ENCODE peak calls at places on chromosome 3, in five cellular contexts. One of them, this sample, is unnamed.

GRCh38 chr3:126607214-126607908 is 47.6 kb downstream of the TXNRD3 start:
- DNase-seq in psoas muscle: no peak
- DNase-seq in nephron progenitor cell: no peak
- DNase-seq in uterus: no peak
- DNase-seq in AG04450: peak; percentile 16
- DNase-seq in this sample: no peak

GRCh38 chr3:47283193-47283537 is 421 bp downstream of the KLHL18 start:
- DNase-seq in AG04450: no peak
- DNase-seq in psoas muscle: peak; percentile 54
- DNase-seq in nephron progenitor cell: no peak
- DNase-seq in uterus: no peak
- DNase-seq in this sample: no peak

GRCh38 chr3:194176274-194176991 is 40.5 kb downstream of the HES1 start:
- DNase-seq in psoas muscle: no peak
- DNase-seq in AG04450: no peak
- DNase-seq in nephron progenitor cell: peak; percentile 47
- DNase-seq in uterus: no peak
- DNase-seq in this sample: no peak

GRCh38 chr3:35659808-35660207 is 20.5 kb downstream of the ARPP21 start:
- DNase-seq in psoas muscle: peak; percentile 59
- DNase-seq in uterus: no peak
- DNase-seq in nephron progenitor cell: no peak
- DNase-seq in AG04450: no peak
- DNase-seq in this sample: no peak

GRCh38 chr3:32469151-32469874 is 33.3 kb downstream of the CMTM6 start:
- DNase-seq in uterus: no peak
- DNase-seq in psoas muscle: no peak
- DNase-seq in nephron progenitor cell: no peak
- DNase-seq in AG04450: no peak
- DNase-seq in this sample: peak; percentile 51

GRCh38 chr3:143973352-143974021 is 1.9 kb downstream of the DIPK2A start:
- DNase-seq in psoas muscle: no peak
- DNase-seq in AG04450: no peak
- DNase-seq in uterus: no peak
- DNase-seq in nephron progenitor cell: no peak
- DNase-seq in this sample: no peak

GRCh38 chr3:165837058-165837525 is at the start of gene BCHE:
- DNase-seq in nephron progenitor cell: peak; percentile 11
- DNase-seq in psoas muscle: peak; percentile 50
- DNase-seq in AG04450: peak; percentile 42
- DNase-seq in uterus: peak; percentile 52
- DNase-seq in this sample: no peak

GRCh38 chr3:112088944-112089343 is 2.8 kb downstream of the C3orf52 start:
- DNase-seq in AG04450: no peak
- DNase-seq in nephron progenitor cell: no peak
- DNase-seq in uterus: no peak
- DNase-seq in psoas muscle: no peak
- DNase-seq in this sample: no peak

GRCh38 chr3:140545197-140545596 is 132.7 kb upstream of the TRIM42 start:
- DNase-seq in uterus: no peak
- DNase-seq in psoas muscle: no peak
- DNase-seq in nephron progenitor cell: no peak
- DNase-seq in AG04450: no peak
- DNase-seq in this sample: no peak

GRCh38 chr3:40914475-40914874 is 284.8 kb upstream of the CTNNB1 start:
- DNase-seq in uterus: no peak
- DNase-seq in nephron progenitor cell: no peak
- DNase-seq in psoas muscle: no peak
- DNase-seq in AG04450: no peak
- DNase-seq in this sample: no peak

GRCh38 chr3:15646924-15647511 is 45.5 kb downstream of the BTD start:
- DNase-seq in nephron progenitor cell: no peak
- DNase-seq in psoas muscle: peak; percentile 81
- DNase-seq in uterus: peak; percentile 74
- DNase-seq in AG04450: peak; percentile 96
- DNase-seq in this sample: peak; percentile 92

GRCh38 chr3:193207290-193207689 is 33.7 kb upstream of the PLAAT1 start:
- DNase-seq in uterus: no peak
- DNase-seq in psoas muscle: no peak
- DNase-seq in nephron progenitor cell: no peak
- DNase-seq in AG04450: no peak
- DNase-seq in this sample: no peak

GRCh38 chr3:8560608-8561007 is 59.0 kb downstream of the LMCD1 start:
- DNase-seq in nephron progenitor cell: no peak
- DNase-seq in uterus: no peak
- DNase-seq in AG04450: peak; percentile 65
- DNase-seq in psoas muscle: no peak
- DNase-seq in this sample: no peak

GRCh38 chr3:111734652-111735051 is 124.4 kb upstream of the PHLDB2 start:
- DNase-seq in nephron progenitor cell: no peak
- DNase-seq in psoas muscle: no peak
- DNase-seq in uterus: no peak
- DNase-seq in AG04450: no peak
- DNase-seq in this sample: no peak

GRCh38 chr3:197041875-197042488 is 12.4 kb upstream of the MELTF start:
- DNase-seq in AG04450: no peak
- DNase-seq in nephron progenitor cell: no peak
- DNase-seq in uterus: no peak
- DNase-seq in psoas muscle: no peak
- DNase-seq in this sample: no peak

GRCh38 chr3:58683001-58683845 is 16.6 kb upstream of the FAM3D start:
- DNase-seq in nephron progenitor cell: no peak
- DNase-seq in psoas muscle: no peak
- DNase-seq in uterus: no peak
- DNase-seq in AG04450: no peak
- DNase-seq in this sample: no peak

GRCh38 chr3:16143870-16144568 is 30.5 kb upstream of the GALNT15 start:
- DNase-seq in uterus: no peak
- DNase-seq in nephron progenitor cell: no peak
- DNase-seq in psoas muscle: no peak
- DNase-seq in AG04450: no peak
- DNase-seq in this sample: no peak

GRCh38 chr3:194573680-194574437 is 59.4 kb downstream of the TMEM44 start:
- DNase-seq in nephron progenitor cell: peak; percentile 31
- DNase-seq in AG04450: no peak
- DNase-seq in psoas muscle: peak; percentile 55
- DNase-seq in uterus: no peak
- DNase-seq in this sample: no peak

GRCh38 chr3:44529927-44530326 is 25.1 kb upstream of the ZKSCAN7 start:
- DNase-seq in AG04450: no peak
- DNase-seq in uterus: no peak
- DNase-seq in psoas muscle: no peak
- DNase-seq in nephron progenitor cell: no peak
- DNase-seq in this sample: no peak

GRCh38 chr3:8891774-8892173 is 71.5 kb downstream of the RAD18 start:
- DNase-seq in uterus: no peak
- DNase-seq in psoas muscle: no peak
- DNase-seq in nephron progenitor cell: no peak
- DNase-seq in AG04450: no peak
- DNase-seq in this sample: no peak

GRCh38 chr3:95189348-95189747 is 1126.5 kb downstream of the NSUN3 start:
- DNase-seq in psoas muscle: no peak
- DNase-seq in uterus: no peak
- DNase-seq in nephron progenitor cell: no peak
- DNase-seq in AG04450: no peak
- DNase-seq in this sample: no peak

GRCh38 chr3:72390841-72391240 is 457.4 kb downstream of the SHQ1 start:
- DNase-seq in uterus: no peak
- DNase-seq in AG04450: no peak
- DNase-seq in nephron progenitor cell: no peak
- DNase-seq in psoas muscle: no peak
- DNase-seq in this sample: no peak

GRCh38 chr3:23263796-23264195 is 60.7 kb downstream of the UBE2E2 start:
- DNase-seq in uterus: no peak
- DNase-seq in AG04450: no peak
- DNase-seq in psoas muscle: no peak
- DNase-seq in nephron progenitor cell: no peak
- DNase-seq in this sample: no peak

GRCh38 chr3:17466028-17466427 is 276.4 kb downstream of the TBC1D5 start:
- DNase-seq in AG04450: no peak
- DNase-seq in nephron progenitor cell: no peak
- DNase-seq in uterus: no peak
- DNase-seq in psoas muscle: no peak
- DNase-seq in this sample: no peak

GRCh38 chr3:39531681-39532080 is 64.2 kb downstream of the MOBP start:
- DNase-seq in nephron progenitor cell: no peak
- DNase-seq in uterus: no peak
- DNase-seq in psoas muscle: no peak
- DNase-seq in AG04450: no peak
- DNase-seq in this sample: no peak

GRCh38 chr3:29668233-29668632 is 387.4 kb downstream of the RBMS3 start:
- DNase-seq in nephron progenitor cell: no peak
- DNase-seq in AG04450: no peak
- DNase-seq in psoas muscle: no peak
- DNase-seq in uterus: no peak
- DNase-seq in this sample: no peak

GRCh38 chr3:29665688-29666087 is 384.8 kb downstream of the RBMS3 start:
- DNase-seq in nephron progenitor cell: no peak
- DNase-seq in psoas muscle: no peak
- DNase-seq in uterus: no peak
- DNase-seq in AG04450: no peak
- DNase-seq in this sample: no peak

GRCh38 chr3:29668728-29669127 is 387.9 kb downstream of the RBMS3 start:
- DNase-seq in nephron progenitor cell: no peak
- DNase-seq in psoas muscle: no peak
- DNase-seq in AG04450: no peak
- DNase-seq in uterus: no peak
- DNase-seq in this sample: no peak
- TF ChIP-seq CTCF in nephron progenitor cell: no peak
- TF ChIP-seq CTCF in psoas muscle: no peak
- TF ChIP-seq CTCF in AG04450: no peak
- TF ChIP-seq CTCF in uterus: no peak
- TF ChIP-seq CTCF in this sample: no peak

DNA sequence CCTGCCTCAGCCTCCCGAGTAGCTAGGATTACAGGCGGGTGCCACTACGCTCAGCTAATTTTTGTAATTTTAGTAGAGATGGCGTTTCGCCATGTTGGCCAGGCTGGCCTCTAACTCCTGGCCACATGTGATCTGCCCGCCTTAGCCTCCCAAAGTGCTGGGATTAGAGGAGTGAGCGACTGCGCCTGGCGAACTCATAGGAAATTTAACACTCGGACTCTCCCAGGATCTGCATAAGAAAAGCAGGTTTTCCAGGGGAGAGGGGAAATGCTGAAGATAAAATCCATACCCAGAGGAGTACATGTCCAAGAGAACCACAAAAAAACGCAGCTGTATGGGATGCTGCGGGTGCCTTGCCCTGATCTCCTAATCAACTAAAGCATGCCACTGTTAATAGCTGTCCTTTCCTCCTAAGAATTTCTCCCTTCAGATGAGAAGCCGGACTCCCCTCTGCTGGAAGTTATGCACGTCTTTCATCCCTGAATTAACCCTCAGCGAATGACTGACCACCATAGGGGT is 25.3 kb upstream of the TGFBR2 start:
- DNase-seq in psoas muscle: no peak
- DNase-seq in nephron progenitor cell: no peak
- DNase-seq in AG04450: no peak
- DNase-seq in uterus: no peak
- DNase-seq in this sample: no peak
- TF ChIP-seq CTCF in psoas muscle: no peak
- TF ChIP-seq CTCF in nephron progenitor cell: no peak
- TF ChIP-seq CTCF in AG04450: no peak
- TF ChIP-seq CTCF in uterus: no peak
- TF ChIP-seq CTCF in this sample: no peak

GRCh38 chr3:45927881-45928280 is 15.4 kb upstream of the CXCR6 start:
- DNase-seq in psoas muscle: no peak
- DNase-seq in nephron progenitor cell: no peak
- DNase-seq in AG04450: no peak
- DNase-seq in uterus: no peak
- DNase-seq in this sample: no peak

GRCh38 chr3:45932112-45932511 is 11.2 kb upstream of the CXCR6 start:
- DNase-seq in nephron progenitor cell: no peak
- DNase-seq in uterus: no peak
- DNase-seq in AG04450: no peak
- DNase-seq in psoas muscle: no peak
- DNase-seq in this sample: no peak

GRCh38 chr3:45933586-45933985 is 9.7 kb upstream of the CXCR6 start:
- DNase-seq in uterus: no peak
- DNase-seq in psoas muscle: no peak
- DNase-seq in AG04450: no peak
- DNase-seq in nephron progenitor cell: no peak
- DNase-seq in this sample: no peak

GRCh38 chr3:45931476-45931875 is 11.8 kb upstream of the CXCR6 start:
- DNase-seq in AG04450: no peak
- DNase-seq in psoas muscle: no peak
- DNase-seq in nephron progenitor cell: no peak
- DNase-seq in uterus: no peak
- DNase-seq in this sample: no peak

DNA sequence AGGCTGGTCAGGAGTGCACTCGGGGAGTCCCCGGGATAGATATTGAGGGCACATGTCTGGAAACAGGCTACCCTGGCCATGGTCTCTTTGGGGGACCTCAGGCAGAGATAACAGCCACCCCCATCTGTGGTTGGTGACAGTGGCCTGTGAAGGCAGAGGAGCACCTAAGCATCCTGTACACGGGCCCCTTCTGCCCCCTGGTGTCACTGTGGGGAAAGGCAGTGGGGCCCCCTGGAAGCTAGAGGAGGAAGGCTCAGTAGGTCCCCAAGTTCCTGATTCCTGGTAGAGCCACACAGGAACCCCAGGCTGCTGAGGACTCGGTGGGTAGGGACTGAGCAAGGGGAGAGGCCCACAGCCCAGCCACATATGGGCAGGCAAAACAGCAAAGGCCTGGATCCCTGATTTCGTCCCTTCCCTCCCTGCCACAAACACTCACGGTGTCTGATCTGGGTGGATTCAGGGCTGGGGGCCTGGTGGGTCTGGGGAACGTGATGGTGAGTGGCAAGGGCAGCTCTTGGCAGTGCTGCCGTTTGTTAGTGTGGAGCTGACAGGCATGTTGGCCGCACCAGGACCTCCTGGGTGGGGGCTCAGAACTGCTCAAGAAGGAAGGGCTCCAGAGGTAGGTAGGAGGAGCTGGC is 14.1 kb upstream of the CXCR6 start:
- DNase-seq in AG04450: no peak
- DNase-seq in uterus: no peak
- DNase-seq in psoas muscle: peak; percentile 4
- DNase-seq in nephron progenitor cell: peak; percentile 64
- DNase-seq in this sample: no peak
- TF ChIP-seq CTCF in AG04450: peak; percentile 92
- TF ChIP-seq CTCF in uterus: peak; percentile 40
- TF ChIP-seq CTCF in psoas muscle: peak; percentile 44
- TF ChIP-seq CTCF in nephron progenitor cell: peak; percentile 75
- TF ChIP-seq CTCF in this sample: peak; percentile 66

DNA sequence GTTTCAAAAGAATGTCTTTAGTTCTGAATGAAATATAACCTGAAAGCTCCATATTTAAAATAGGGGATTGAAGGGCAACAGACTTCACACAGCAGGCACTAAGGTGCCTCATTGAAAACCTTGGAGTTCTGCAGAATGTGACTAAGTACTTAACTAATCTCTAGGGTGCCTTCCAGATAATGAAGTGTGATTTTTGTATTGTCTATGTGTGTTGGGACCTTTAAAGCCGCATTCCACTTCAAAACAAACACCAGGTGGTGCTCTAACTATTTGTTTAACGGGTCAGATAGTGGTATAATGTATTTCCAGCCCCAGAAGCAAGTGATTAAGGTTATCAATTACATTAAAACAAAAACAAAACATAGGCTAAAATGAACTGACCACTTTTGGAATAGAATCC is 28.0 kb downstream of the TFG start:
- DNase-seq in AG04450: no peak
- DNase-seq in uterus: no peak
- DNase-seq in psoas muscle: no peak
- DNase-seq in nephron progenitor cell: no peak
- DNase-seq in this sample: no peak
- TF ChIP-seq CTCF in AG04450: peak; percentile 53
- TF ChIP-seq CTCF in uterus: no peak
- TF ChIP-seq CTCF in psoas muscle: peak; percentile 41
- TF ChIP-seq CTCF in nephron progenitor cell: peak; percentile 31
- TF ChIP-seq CTCF in this sample: peak; percentile 63